ENCODE peak calls at places on chromosomes 3 and 15, in six cellular contexts. H is mesendoderm, Z is tibial nerve, K is hepatocyte, E is upper lobe of right lung, U is WERI-Rb-1. L is an unnamed sample.

GRCh38 chr3:185362850-185363661 is at the start of gene MAP3K13:
- DNase-seq in H (peak), Z (peak), K (peak), E (peak), U (peak), L (peak)

GRCh38 chr3:58617338-58617761 is 40.2 kb upstream of the FAM107A start:
- DNase-seq in H (peak), Z (peak), K (peak), E (no peak), U (no peak), L (no peak)

GRCh38 chr15:70475921-70476320 is 287.4 kb downstream of the UACA start:
- DNase-seq in H (no peak), Z (no peak), K (no peak), E (no peak), U (no peak), L (no peak)

GRCh38 chr3:186453531-186453930 is 90.6 kb downstream of the CRYGS start:
- DNase-seq in H (peak), Z (no peak), K (no peak), E (no peak), U (no peak), L (no peak)

GRCh38 chr3:158430968-158431367 is 140.0 kb upstream of the MLF1 start:
- DNase-seq in H (no peak), Z (no peak), K (no peak), E (no peak), U (no peak), L (no peak)

GRCh38 chr3:8870134-8870533 is 93.1 kb downstream of the RAD18 start:
- DNase-seq in H (no peak), Z (no peak), K (no peak), E (no peak), U (no peak), L (no peak)

GRCh38 chr15:25188051-25188450 is 233.3 kb downstream of the SNRPN start:
- DNase-seq in H (no peak), Z (no peak), K (no peak), E (no peak), U (no peak), L (no peak)

GRCh38 chr3:32310918-32311839 is 72.7 kb downstream of the CMTM8 start:
- DNase-seq in H (no peak), Z (no peak), K (no peak), E (no peak), U (peak), L (no peak)

GRCh38 chr3:4416961-4417360 is 50.1 kb downstream of the SUMF1 start:
- DNase-seq in H (no peak), Z (no peak), K (no peak), E (no peak), U (no peak), L (no peak)

GRCh38 chr15:66675456-66675855 is 26.6 kb upstream of the SMAD6 start:
- DNase-seq in H (no peak), Z (no peak), K (no peak), E (no peak), U (no peak), L (no peak)

GRCh38 chr3:123258811-123259420 is 57.2 kb downstream of the SEC22A start:
- DNase-seq in H (no peak), Z (no peak), K (peak), E (no peak), U (no peak), L (no peak)

GRCh38 chr3:118144919-118145318 is 889.7 kb downstream of the IGSF11 start:
- DNase-seq in H (peak), Z (no peak), K (no peak), E (no peak), U (peak), L (no peak)

GRCh38 chr3:175129126-175129525 is 270.0 kb downstream of the NAALADL2 start:
- DNase-seq in H (no peak), Z (no peak), K (no peak), E (no peak), U (no peak), L (no peak)

GRCh38 chr15:89825264-89825940 is 10.8 kb upstream of the ANPEP start:
- DNase-seq in H (no peak), Z (no peak), K (no peak), E (peak), U (no peak), L (no peak)

GRCh38 chr15:36469567-36469966 is 109.9 kb upstream of the CDIN1 start:
- DNase-seq in H (peak), Z (no peak), K (no peak), E (no peak), U (no peak), L (no peak)

GRCh38 chr3:128296469-128297251 is 143.4 kb downstream of the EEFSEC start:
- DNase-seq in H (no peak), Z (no peak), K (no peak), E (no peak), U (no peak), L (no peak)

GRCh38 chr15:98727115-98728040 is 79.0 kb downstream of the IGF1R start:
- DNase-seq in H (peak), Z (peak), K (peak), E (peak), U (no peak), L (no peak)

GRCh38 chr3:52090131-52090548 is 33.8 kb upstream of the DUSP7 start:
- DNase-seq in H (no peak), Z (no peak), K (peak), E (no peak), U (no peak), L (no peak)

GRCh38 chr15:66142341-66142740 is 111.2 kb downstream of the MEGF11 start:
- DNase-seq in H (no peak), Z (no peak), K (no peak), E (no peak), U (no peak), L (no peak)

GRCh38 chr15:96889734-96890480 is 559.4 kb downstream of the NR2F2 start:
- DNase-seq in H (no peak), Z (no peak), K (no peak), E (no peak), U (no peak), L (no peak)

GRCh38 chr15:101382544-101382943 is 87.5 kb upstream of the SNRPA1 start:
- DNase-seq in H (no peak), Z (no peak), K (no peak), E (no peak), U (no peak), L (no peak)

GRCh38 chr3:129009266-129009665 is 8.2 kb downstream of the EFCC1 start:
- DNase-seq in H (no peak), Z (no peak), K (no peak), E (no peak), U (no peak), L (no peak)

GRCh38 chr15:56016281-56016680 is 22.9 kb upstream of the NEDD4 start:
- DNase-seq in H (no peak), Z (no peak), K (no peak), E (no peak), U (no peak), L (no peak)

GRCh38 chr15:56017511-56017910 is 24.1 kb upstream of the NEDD4 start:
- DNase-seq in H (no peak), Z (no peak), K (no peak), E (no peak), U (no peak), L (no peak)

GRCh38 chr15:56017920-56018319 is 24.5 kb upstream of the NEDD4 start:
- DNase-seq in H (peak), Z (no peak), K (no peak), E (no peak), U (no peak), L (no peak)

GRCh38 chr15:56019060-56019793 is 25.8 kb upstream of the NEDD4 start:
- DNase-seq in H (no peak), Z (no peak), K (no peak), E (no peak), U (no peak), L (no peak)

GRCh38 chr15:56019819-56020218 is 26.4 kb upstream of the NEDD4 start:
- DNase-seq in H (no peak), Z (no peak), K (no peak), E (no peak), U (no peak), L (no peak)
- H3K27ac ChIP-seq in H (no peak), Z (no peak), K (no peak), E (no peak), U (no peak), L (no peak)

DNA sequence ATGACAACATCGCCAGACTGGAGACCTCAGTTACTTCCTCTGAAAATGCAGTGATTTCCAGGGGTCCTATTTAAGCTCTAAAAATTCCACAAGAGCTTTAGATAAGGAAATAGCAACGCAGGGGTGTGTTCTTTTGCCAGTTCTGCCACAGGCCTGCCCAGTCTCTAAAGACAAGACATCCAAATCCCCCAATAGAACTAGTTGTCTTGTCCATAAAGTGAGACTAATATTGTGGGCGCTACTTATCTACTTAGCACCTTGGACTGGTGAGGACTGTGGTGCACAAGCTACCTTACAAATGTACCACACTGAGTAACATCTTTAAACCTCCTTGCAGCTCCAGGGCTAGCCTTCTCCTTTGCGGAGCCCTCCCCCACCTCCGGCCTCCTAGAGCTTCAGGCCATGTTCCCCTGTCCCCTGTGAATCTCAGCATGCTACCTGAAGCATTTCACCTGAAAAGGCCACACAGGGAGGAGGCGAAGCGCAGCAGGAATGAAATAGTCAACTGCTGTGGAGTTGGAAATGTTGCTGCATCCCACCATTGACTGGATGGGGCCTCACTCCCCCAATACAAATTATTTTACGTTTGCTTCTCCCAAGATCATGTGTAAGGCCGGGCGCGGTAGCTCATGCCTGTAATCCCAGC is 9.6 kb upstream of the LRRC2 start:
- DNase-seq in H (peak), Z (no peak), K (no peak), E (no peak), U (no peak), L (no peak)
- H3K4me3 ChIP-seq in H (no peak), Z (no peak), K (no peak), E (no peak), U (no peak), L (no peak)

DNA sequence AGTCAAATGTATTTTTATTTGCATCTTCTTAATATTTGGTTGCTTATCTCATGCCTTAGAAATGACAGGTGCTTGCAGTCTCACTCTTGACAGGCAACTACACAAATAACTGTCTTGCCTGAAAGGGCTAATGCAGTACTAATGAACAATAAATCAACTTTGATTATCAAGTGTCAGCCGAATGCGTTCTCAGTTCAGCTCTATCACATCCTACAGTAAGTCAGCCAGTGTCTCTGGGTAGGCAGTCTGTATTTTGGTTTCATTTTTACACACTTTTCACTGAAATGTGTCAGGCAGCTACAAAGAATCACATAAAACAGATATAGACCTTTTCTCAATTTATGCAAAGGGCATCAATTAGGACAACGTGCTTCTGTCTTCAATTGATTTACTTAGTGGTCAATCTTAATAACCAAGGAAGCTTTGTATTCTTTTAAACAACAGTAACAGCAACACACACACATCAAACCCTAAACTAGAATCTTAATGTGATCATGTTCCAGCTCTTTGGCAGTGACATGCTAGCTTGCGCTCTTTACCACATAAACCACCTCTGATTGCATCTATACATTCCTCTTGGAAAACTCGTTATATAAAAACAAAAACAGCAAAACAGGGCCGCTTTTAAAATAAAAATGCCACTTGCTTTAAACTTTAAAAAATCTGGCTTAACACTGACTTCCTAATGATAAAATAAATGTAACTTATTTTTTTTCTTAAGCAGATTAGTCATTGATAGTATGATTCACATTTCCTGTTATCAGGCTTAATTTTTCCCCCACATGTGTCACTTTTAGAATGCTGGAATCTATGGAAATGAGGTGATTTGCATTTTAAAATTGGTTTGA is 520.4 kb downstream of the FOXP1 start:
- DNase-seq in H (no peak), Z (no peak), K (no peak), E (no peak), U (no peak), L (no peak)
- H3K27ac ChIP-seq in H (no peak), Z (peak), K (peak), E (peak), U (no peak), L (no peak)

GRCh38 chr3:126985143-126985985 is 2.4 kb downstream of the PLXNA1 start:
- DNase-seq in H (no peak), Z (no peak), K (no peak), E (no peak), U (no peak), L (no peak)
- H3K4me3 ChIP-seq in H (no peak), Z (peak), K (no peak), E (no peak), U (no peak), L (no peak)

GRCh38 chr15:79315623-79316328 is 4.9 kb downstream of the TMED3 start:
- DNase-seq in H (no peak), Z (no peak), K (no peak), E (no peak), U (no peak), L (no peak)

GRCh38 chr15:79311901-79312553 is 1.1 kb downstream of the TMED3 start:
- DNase-seq in H (no peak), Z (no peak), K (no peak), E (no peak), U (no peak), L (no peak)

GRCh38 chr15:79316864-79317263 is 6.0 kb downstream of the TMED3 start:
- DNase-seq in H (no peak), Z (no peak), K (no peak), E (no peak), U (no peak), L (no peak)

GRCh38 chr15:79314186-79314585 is 3.3 kb downstream of the TMED3 start:
- DNase-seq in H (no peak), Z (no peak), K (no peak), E (no peak), U (no peak), L (no peak)

GRCh38 chr15:79314811-79315210 is 3.9 kb downstream of the TMED3 start:
- DNase-seq in H (no peak), Z (no peak), K (no peak), E (peak), U (no peak), L (no peak)
- H3K27ac ChIP-seq in H (no peak), Z (no peak), K (no peak), E (no peak), U (no peak), L (no peak)

L was measured in iPS DF 6.9.